ENCODE peak calls at places on chromosomes 1 and 21, in five cellular contexts. B is heart left ventricle, A is NB4, H is H54, C is HCT116. L is an unnamed sample.

GRCh38 chr1:32332290-32333079 is 3.5 kb downstream of the MARCKSL1 start:
- DNase-seq in C (no peak), H (no peak), B (no peak), A (no peak), L (no peak)

GRCh38 chr1:101310484-101310883 is 73.7 kb downstream of the S1PR1 start:
- DNase-seq in C (no peak), H (no peak), B (no peak), A (no peak), L (no peak)

GRCh38 chr1:93338426-93338825 is 7.3 kb upstream of the DR1 start:
- DNase-seq in C (peak), B (no peak), H (peak), A (no peak), L (no peak)

GRCh38 chr1:109258481-109259466 is 9.4 kb downstream of the CELSR2 start:
- DNase-seq in B (no peak), C (no peak), H (no peak), A (no peak), L (no peak)

GRCh38 chr1:29259802-29260441 is 23.6 kb downstream of the PTPRU start:
- DNase-seq in B (peak), A (peak), C (no peak), H (no peak), L (no peak)

GRCh38 chr1:156858959-156859522 is at the start of gene INSRR:
- DNase-seq in H (no peak), A (peak), B (no peak), C (no peak), L (no peak)

GRCh38 chr1:89633745-89634625 is 1.1 kb downstream of the LRRC8C start:
- DNase-seq in H (no peak), B (peak), A (peak), C (no peak), L (no peak)

GRCh38 chr1:31238986-31239613 is 587 bp downstream of the NKAIN1 start:
- DNase-seq in B (no peak), A (peak), H (no peak), C (no peak), L (no peak)

GRCh38 chr1:244461254-244462071 is at the start of gene CATSPERE:
- DNase-seq in C (no peak), H (no peak), A (peak), B (peak), L (peak)

GRCh38 chr1:157119008-157119407 is 19.2 kb downstream of the ETV3 start:
- DNase-seq in C (no peak), H (no peak), A (no peak), B (no peak), L (no peak)

GRCh38 chr1:117613249-117613968 is 7.6 kb downstream of the TENT5C start:
- DNase-seq in H (no peak), A (peak), C (no peak), B (no peak), L (no peak)

GRCh38 chr21:40049031-40049958 is 182.1 kb downstream of the PCP4 start:
- DNase-seq in B (no peak), C (no peak), A (peak), H (no peak), L (peak)

GRCh38 chr1:84504580-84505021 is 1.6 kb upstream of the SPATA1 start:
- DNase-seq in C (no peak), B (no peak), H (no peak), A (peak), L (no peak)

GRCh38 chr1:221715321-221716169 is 26.3 kb downstream of the DUSP10 start:
- DNase-seq in A (no peak), B (no peak), H (no peak), C (no peak), L (no peak)

GRCh38 chr1:232511172-232511571 is 118.8 kb downstream of the SIPA1L2 start:
- DNase-seq in A (no peak), H (no peak), B (no peak), C (no peak), L (no peak)

DNA sequence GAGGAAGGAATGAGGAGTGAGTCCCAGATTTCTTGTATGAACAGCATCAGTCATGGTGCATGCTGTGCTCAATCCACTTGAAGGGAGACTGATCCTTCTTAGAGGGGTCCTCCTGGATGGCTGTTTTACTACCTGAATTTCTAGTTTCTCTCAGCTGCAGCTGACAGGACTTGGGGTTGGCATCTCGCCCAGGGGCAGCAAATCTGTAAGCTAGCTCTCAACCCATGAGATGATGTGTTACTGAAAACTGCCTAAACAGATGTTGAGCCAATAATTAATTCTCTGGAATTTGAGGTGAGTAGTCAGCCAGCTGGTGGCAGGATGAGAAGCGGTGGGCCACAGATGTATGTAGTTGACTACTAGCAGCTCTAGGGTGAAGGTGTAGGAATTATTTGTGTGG is 19.6 kb downstream of the BACH1 start:
- DNase-seq in H (no peak), A (no peak), B (no peak), C (no peak), L (no peak)
- TF ChIP-seq POLR2A in H (no peak), A (no peak), B (no peak), C (no peak), L (no peak)

GRCh38 chr21:17476006-17476405 is 36.8 kb upstream of the CXADR start:
- DNase-seq in H (no peak), B (no peak), C (no peak), A (no peak), L (peak)
- TF ChIP-seq POLR2A in H (no peak), B (no peak), C (no peak), A (no peak), L (no peak)

DNA sequence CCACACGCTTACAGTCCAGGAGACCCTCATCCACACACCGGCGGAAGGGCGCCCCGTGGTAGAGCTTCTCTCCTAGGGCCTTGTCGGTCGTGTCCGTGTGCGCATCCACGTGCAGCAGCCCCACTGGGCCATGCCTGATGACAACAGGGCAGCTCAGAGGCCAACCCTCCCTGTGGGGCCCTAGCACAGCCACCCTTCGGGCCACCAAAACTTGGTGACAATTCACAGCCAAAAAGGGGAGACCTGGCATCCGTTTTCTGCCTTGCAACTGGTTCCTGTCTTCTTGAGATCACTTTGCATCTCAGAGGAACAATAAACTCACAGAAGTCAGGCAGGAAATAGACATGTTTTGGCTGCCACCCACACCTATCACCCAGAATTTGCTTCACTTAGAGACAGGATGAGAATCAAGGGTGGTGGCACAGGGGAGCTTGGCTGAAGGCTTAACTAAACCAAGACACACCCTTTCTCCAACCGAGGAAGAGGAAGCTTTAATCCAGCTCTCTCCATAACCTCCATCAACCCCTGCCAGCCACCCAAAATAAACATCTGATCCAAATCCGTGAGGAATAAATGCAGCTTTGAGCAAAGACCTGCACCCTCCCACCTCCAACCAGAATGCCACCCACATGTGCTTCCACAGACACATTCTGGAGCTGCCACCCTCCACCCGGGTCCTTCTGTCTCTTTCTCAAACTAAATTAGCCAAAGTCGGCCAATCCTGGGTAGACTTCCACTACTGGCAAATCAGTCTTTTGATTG is 5.7 kb downstream of the AGMAT start:
- DNase-seq in A (no peak), C (no peak), B (no peak), H (no peak), L (no peak)
- TF ChIP-seq POLR2A in A (no peak), C (no peak), B (no peak), H (no peak), L (no peak)

GRCh38 chr1:9066945-9067807 is 2.3 kb downstream of the SLC2A5 start:
- DNase-seq in A (peak), H (no peak), B (peak), C (no peak), L (no peak)
- TF ChIP-seq POLR2A in A (no peak), H (no peak), B (no peak), C (no peak), L (no peak)

GRCh38 chr1:155320661-155321576 is at the start of gene RUSC1:
- DNase-seq in C (no peak), B (peak), A (peak), H (no peak), L (peak)
- TF ChIP-seq POLR2A in C (no peak), B (no peak), A (no peak), H (peak), L (no peak)

GRCh38 chr21:41678944-41679343 is 87.9 kb downstream of the RIPK4 start:
- DNase-seq in H (peak), C (peak), A (peak), B (peak), L (peak)
- TF ChIP-seq POLR2A in H (peak), C (no peak), A (no peak), B (no peak), L (no peak)

DNA sequence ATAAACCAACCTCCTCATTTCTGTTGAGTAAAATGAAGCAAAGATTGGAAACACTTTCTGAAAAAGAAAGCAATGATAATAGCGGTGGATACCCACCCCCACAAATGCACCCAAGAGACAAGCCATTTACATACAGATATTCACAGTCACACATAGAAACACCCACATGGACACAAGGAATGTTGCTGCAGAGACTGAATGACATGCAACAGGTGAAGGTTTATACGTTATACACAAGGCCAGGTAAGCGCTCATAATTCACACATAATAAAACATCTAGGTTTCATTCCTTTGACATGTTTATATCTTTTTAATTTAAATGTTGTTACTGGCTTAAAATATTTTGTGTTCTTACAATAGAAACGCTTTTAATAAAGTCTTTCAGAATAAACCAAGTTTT is 21.3 kb downstream of the ARV1 start:
- DNase-seq in A (no peak), C (no peak), H (no peak), B (no peak), L (no peak)
- TF ChIP-seq POLR2A in A (no peak), C (no peak), H (no peak), B (no peak), L (no peak)

L was measured in lower leg skin.